ENCODE peak calls at places on chromosomes 4 and X, in seven cellular contexts. L is uterus, Q is GM04503, P is renal cortical epithelial cell, Y is cardiac muscle cell, S is epithelial cell of esophagus, J is T-helper 2 cell. W is an unnamed sample.

GRCh38 chr4:105619193-105619931 is 66.9 kb downstream of the ARHGEF38 start:
- DNase-seq in L (no peak), Q (no peak), P (peak; percentile 97), Y (peak; percentile 25), S (no peak), J (no peak), W (no peak)

GRCh38 chrX:13005671-13006473 is 31.0 kb downstream of the TMSB4X start:
- DNase-seq in L (no peak), Q (no peak), P (no peak), Y (no peak), S (no peak), J (no peak), W (no peak)

GRCh38 chrX:40474205-40474626 is 106.6 kb upstream of the ATP6AP2 start:
- DNase-seq in L (peak; percentile 20), Q (no peak), P (peak; percentile 76), Y (peak; percentile 81), S (peak; percentile 58), J (no peak), W (peak; percentile 59)

GRCh38 chr4:76526585-76526990 is 91.6 kb downstream of the SHROOM3 start:
- DNase-seq in L (no peak), Q (no peak), P (peak; percentile 92), Y (peak; percentile 82), S (peak; percentile 33), J (no peak), W (peak; percentile 59)

GRCh38 chr4:163492951-163493504 is 1.5 kb upstream of the TMA16 start:
- DNase-seq in L (no peak), Q (no peak), P (no peak), Y (no peak), S (no peak), J (no peak), W (no peak)

GRCh38 chrX:144219035-144219434 is 335.2 kb downstream of the UBE2NL start:
- DNase-seq in L (no peak), Q (no peak), P (peak; percentile 73), Y (peak; percentile 48), S (peak; percentile 17), J (no peak), W (no peak)

GRCh38 chr4:38055566-38055965 is 95.4 kb downstream of the PTTG2 start:
- DNase-seq in L (no peak), Q (no peak), P (no peak), Y (no peak), S (no peak), J (no peak), W (no peak)

GRCh38 chr4:11468901-11469300 is 40.2 kb upstream of the HS3ST1 start:
- DNase-seq in L (no peak), Q (no peak), P (no peak), Y (no peak), S (no peak), J (no peak), W (no peak)

GRCh38 chrX:149631293-149632165 is at the start of gene TMEM185A:
- DNase-seq in L (peak; percentile 61), Q (no peak), P (no peak), Y (peak; percentile 78), S (peak; percentile 42), J (peak; percentile 68), W (peak; percentile 17)